ENCODE peak calls at places on chromosomes 12 and 14, in four cellular contexts. R is H9, I is H1, M is mesenchymal stem cell. K is an unnamed sample.

GRCh38 chr12:76031081-76031413 is 529 bp downstream of the PHLDA1 start:
- DNase-seq in M (no peak), I (no peak), R (no peak), K (no peak)

GRCh38 chr14:61296707-61297502 is 15.8 kb upstream of the TMEM30B start:
- DNase-seq in I (no peak), R (no peak), M (peak), K (no peak)

GRCh38 chr12:62803756-62804155 is 131.2 kb downstream of the PPM1H start:
- DNase-seq in R (no peak), M (no peak), I (no peak), K (no peak)

GRCh38 chr14:103378042-103378854 is 7.0 kb upstream of the MARK3 start:
- DNase-seq in M (no peak), R (no peak), I (no peak), K (no peak)

GRCh38 chr14:106024983-106025604 is 498.7 kb downstream of the TMEM121 start:
- DNase-seq in M (no peak), I (no peak), R (no peak), K (no peak)

GRCh38 chr14:102445641-102446040 is 63.9 kb downstream of the ANKRD9 start:
- DNase-seq in I (no peak), M (no peak), R (no peak), K (no peak)

GRCh38 chr14:55752580-55753365 is 172.8 kb downstream of the KTN1 start:
- DNase-seq in R (peak), M (peak), I (no peak), K (no peak)

GRCh38 chr12:42969357-42969756 is 379.8 kb upstream of the PRICKLE1 start:
- DNase-seq in R (no peak), I (no peak), M (no peak), K (no peak)

GRCh38 chr12:109033239-109034196 is 12.7 kb upstream of the SVOP start:
- DNase-seq in R (no peak), I (no peak), M (no peak), K (no peak)

GRCh38 chr12:64889434-64890216 is 65.2 kb downstream of the TBC1D30 start:
- DNase-seq in R (peak), M (peak), I (no peak), K (no peak)

GRCh38 chr14:99055816-99056215 is 216.2 kb downstream of the BCL11B start:
- DNase-seq in I (no peak), R (no peak), M (no peak), K (no peak)

GRCh38 chr12:117854339-117855012 is 114.3 kb downstream of the KSR2 start:
- DNase-seq in M (peak), R (peak), I (peak), K (peak)

GRCh38 chr12:70077441-70077840 is 165.8 kb upstream of the CNOT2 start:
- DNase-seq in R (no peak), M (no peak), I (no peak), K (no peak)

GRCh38 chr12:19191089-19191488 is 61.6 kb downstream of the PLEKHA5 start:
- DNase-seq in I (no peak), R (no peak), M (no peak), K (no peak)

GRCh38 chr12:78189656-78190055 is 359.0 kb downstream of the NAV3 start:
- DNase-seq in M (no peak), I (no peak), R (no peak), K (no peak)

GRCh38 chr14:45679852-45680251 is 426.9 kb upstream of the MIS18BP1 start:
- DNase-seq in M (peak), R (no peak), I (no peak), K (no peak)

GRCh38 chr12:131909596-131910219 is 15.3 kb downstream of the ULK1 start:
- DNase-seq in R (no peak), I (no peak), M (no peak), K (no peak)

GRCh38 chr12:5456025-5456424 is 24.1 kb downstream of the NTF3 start:
- DNase-seq in M (no peak), R (no peak), I (no peak), K (no peak)

GRCh38 chr14:89466460-89466859 is 49.4 kb upstream of the FOXN3 start:
- DNase-seq in M (no peak), R (no peak), I (no peak), K (no peak)

GRCh38 chr14:25014440-25014839 is 35.5 kb downstream of the STXBP6 start:
- DNase-seq in I (no peak), M (no peak), R (no peak), K (no peak)

GRCh38 chr12:9649532-9649940 is 20.0 kb upstream of the CLEC2D start:
- DNase-seq in R (peak), I (no peak), M (no peak), K (no peak)

GRCh38 chr12:95318071-95318545 is 100.5 kb downstream of the VEZT start:
- DNase-seq in I (no peak), M (peak), R (no peak), K (no peak)

GRCh38 chr14:36134026-36134425 is 42.5 kb downstream of the PTCSC3 start:
- DNase-seq in M (no peak), I (no peak), R (no peak), K (no peak)

GRCh38 chr12:49130151-49131050 is 794 bp downstream of the TUBA1B start:
- DNase-seq in R (peak), M (peak), I (peak), K (peak)

DNA sequence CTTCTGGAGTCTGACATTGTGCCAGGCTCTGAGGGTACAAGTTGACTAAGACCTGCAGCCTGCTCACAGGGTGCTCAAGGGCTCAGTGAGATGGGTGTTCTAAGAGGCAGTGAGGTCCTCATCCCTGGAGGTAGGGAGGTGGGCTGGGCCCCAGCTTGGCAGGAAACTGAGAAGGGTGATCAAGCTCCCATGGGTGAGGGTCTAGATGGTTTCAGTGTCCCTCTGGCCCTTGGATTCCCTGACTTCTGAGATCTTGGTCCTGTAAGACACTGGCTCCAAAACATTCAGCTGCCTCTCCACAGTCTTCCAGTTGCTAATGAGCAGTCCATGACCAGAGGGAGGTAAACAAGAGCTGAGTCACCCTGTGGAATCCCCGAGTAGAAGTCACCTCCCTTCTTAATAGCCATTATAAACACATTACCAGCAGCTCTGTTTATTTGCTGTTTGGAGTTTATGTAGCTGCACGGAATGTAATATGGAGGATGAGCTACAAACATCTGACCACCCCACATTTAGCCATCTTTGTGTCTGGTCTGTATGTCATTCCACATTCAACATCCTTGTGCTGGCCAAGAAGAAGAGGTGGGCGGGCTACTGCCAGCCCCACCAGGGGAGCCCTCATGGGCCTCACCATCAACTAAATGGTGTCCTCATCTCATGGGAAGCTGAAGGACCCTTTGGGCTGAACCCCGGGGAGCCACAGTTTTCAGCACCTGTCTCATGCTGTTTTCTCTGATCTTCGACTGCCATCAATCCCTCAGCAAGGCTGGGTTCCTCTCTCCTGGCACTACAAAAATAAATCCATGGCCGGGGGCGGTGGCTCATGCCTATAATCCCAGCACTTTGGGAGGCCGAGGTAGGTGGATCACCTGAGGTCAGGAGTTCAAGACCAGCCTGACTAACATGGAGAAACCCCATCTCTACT is 37.2 kb upstream of the BDKRB2 start:
- DNase-seq in I (no peak), M (peak), R (peak), K (no peak)
- H2BK12ac ChIP-seq in I (no peak), M (peak), R (no peak), K (no peak)

GRCh38 chr14:76917158-76917596 is 91.0 kb downstream of the LRRC74A start:
- DNase-seq in M (peak), R (peak), I (peak), K (peak)
- H2BK12ac ChIP-seq in M (peak), R (no peak), I (peak), K (no peak)

DNA sequence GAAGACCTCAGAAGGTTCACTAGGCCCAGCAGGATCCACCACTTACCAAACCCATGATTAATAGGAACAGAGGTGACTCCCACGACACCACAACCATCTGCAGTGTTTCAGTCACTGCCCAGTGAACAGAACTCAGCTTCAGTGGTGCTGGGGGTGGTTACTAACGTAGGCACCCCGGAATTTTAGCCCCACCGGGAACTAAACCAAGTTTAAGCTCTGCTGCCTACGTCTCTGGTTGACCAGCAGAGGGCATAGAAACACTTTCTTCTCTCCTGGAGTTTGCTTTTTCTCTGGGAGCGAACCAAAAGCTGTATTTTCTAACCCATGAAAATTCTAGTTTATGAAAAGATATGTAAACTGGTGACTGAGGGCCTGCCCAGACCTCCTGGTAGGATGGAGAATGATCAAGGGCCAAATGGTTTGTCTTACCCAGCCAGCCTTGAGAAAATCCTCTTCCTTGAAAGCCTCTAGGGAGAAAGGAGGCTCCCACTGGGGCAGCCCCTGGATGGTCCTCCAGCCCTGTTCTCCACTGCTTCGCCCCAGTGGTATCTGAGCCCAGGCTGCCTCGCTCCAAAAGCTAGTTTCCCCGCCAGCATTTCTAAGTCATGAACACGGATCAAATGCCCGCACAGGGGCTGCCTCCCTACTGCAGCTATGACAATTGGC is 379.8 kb downstream of the DPF3 start:
- DNase-seq in R (peak), M (peak), I (no peak), K (no peak)
- H2BK12ac ChIP-seq in R (no peak), M (no peak), I (no peak), K (no peak)

DNA sequence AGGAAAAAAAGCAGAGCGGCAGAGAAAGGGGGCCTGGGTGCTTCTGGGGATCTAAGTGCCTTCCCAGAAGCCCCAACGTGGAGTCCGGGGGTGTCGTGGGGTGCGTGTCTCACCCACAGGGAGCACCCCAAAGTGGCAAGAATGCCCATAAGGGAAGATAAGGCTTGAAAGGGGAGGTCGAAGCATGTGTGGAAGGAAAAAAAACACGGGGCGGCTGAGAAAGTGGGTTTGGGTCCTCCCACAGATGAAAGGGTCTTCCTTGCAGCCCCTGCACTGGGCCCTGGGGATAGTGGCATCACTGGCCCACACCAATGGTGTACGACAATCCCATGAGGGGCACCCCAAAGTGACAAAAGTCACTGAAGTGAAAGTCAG is 275.5 kb downstream of the ALG10 start:
- DNase-seq in R (no peak), M (no peak), I (no peak), K (no peak)
- H2BK12ac ChIP-seq in R (no peak), M (no peak), I (no peak), K (no peak)

DNA sequence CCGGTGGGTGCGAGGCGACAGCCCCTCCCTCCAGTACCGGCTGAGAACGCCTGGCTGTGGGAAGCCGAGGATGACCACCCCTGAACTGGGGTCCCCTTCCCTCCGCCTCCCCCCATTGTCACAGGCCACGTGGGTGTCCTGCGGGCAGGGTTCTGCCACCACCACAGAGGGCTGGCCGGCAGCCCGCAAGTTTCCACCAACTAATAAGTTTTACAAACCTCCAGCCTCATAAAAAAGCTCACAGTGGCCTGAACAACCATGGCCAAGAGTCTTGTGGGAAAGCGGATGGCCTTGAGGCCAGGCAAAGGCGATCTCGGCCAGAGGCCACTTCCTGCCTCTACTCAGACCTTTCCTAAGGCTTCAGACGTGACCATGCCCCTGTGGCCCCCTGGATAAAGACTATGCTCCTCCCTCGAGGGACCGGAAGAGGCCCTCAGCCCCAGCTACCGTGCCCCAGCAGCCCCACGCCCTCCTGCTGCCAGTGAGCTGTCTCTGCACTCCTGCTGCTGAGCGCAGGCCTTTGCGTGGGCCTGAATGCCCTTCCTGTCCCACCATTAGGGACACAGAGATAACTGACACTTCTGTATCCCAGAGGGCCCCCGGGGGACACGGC is 46.1 kb upstream of the DLK1 start:
- DNase-seq in R (no peak), I (no peak), M (peak), K (no peak)
- H2BK12ac ChIP-seq in R (no peak), I (peak), M (peak), K (peak)

GRCh38 chr12:52926596-52927241 is 21.8 kb upstream of the KRT8 start:
- DNase-seq in I (no peak), R (no peak), M (no peak), K (no peak)
- H2BK12ac ChIP-seq in I (peak), R (no peak), M (peak), K (peak)

DNA sequence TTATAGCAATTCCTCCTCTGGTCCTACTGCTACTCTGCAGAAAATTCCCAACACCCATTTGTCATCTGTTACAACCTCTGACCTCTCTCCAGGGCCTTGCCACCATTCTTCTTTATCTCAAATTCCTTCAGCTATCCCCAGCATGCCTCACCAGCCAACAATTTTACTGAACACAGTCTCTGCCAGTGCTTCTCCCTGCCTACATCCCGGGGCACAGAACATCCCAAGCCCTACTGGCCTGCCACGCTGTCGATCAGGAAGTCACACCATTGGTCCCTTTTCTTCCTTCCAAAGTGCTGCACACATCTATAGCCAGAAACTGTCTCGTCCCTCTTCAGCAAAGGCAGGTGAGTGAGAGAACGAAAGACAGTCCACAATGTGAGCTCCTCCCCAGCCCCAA is 122.1 kb downstream of the TTLL5 start:
- DNase-seq in R (no peak), M (no peak), I (no peak), K (no peak)
- H2BK12ac ChIP-seq in R (no peak), M (no peak), I (no peak), K (no peak)

K was measured in neuronal stem cell.